ENCODE peak calls at places on chromosome 14, in four cellular contexts. J is GM23338, I is lower lobe of right lung, D is breast epithelium. O is an unnamed sample. For H3K4me1, the result is how much of the 10 kb centered on the place peaks cover.

GRCh38 chr14:71711619-71712018 is 220.6 kb upstream of the RGS6 start:
- DNase-seq in D (peak), I (no peak), J (no peak), O (no peak)

GRCh38 chr14:24297190-24297964 is 2.2 kb downstream of the DHRS1 start:
- DNase-seq in I (no peak), J (peak), D (no peak), O (no peak)

GRCh38 chr14:50823763-50824636 is 7.0 kb downstream of the NIN start:
- DNase-seq in J (peak), D (no peak), I (no peak), O (no peak)

GRCh38 chr14:73761621-73762355 is 47.6 kb upstream of the PNMA1 start:
- DNase-seq in D (no peak), I (no peak), J (no peak), O (no peak)

GRCh38 chr14:32567543-32568384 is 238.7 kb downstream of the AKAP6 start:
- DNase-seq in J (no peak), D (no peak), I (no peak), O (no peak)

GRCh38 chr14:97413991-97414717 is 617.0 kb downstream of the VRK1 start:
- DNase-seq in D (no peak), J (peak), I (no peak), O (no peak)

GRCh38 chr14:105086833-105087307 is 21.6 kb upstream of the GPR132 start:
- DNase-seq in I (peak), J (peak), D (peak), O (peak)

GRCh38 chr14:71013551-71014192 is 106.4 kb downstream of the PCNX1 start:
- DNase-seq in D (no peak), I (no peak), J (no peak), O (no peak)

GRCh38 chr14:103894723-103895059 is 33.6 kb upstream of the TDRD9 start:
- DNase-seq in J (no peak), D (no peak), I (no peak), O (no peak)

GRCh38 chr14:103892247-103892646 is 36.0 kb upstream of the TDRD9 start:
- DNase-seq in I (no peak), D (no peak), J (no peak), O (no peak)

GRCh38 chr14:103891667-103892215 is 36.5 kb upstream of the TDRD9 start:
- DNase-seq in I (no peak), J (no peak), D (no peak), O (peak)

GRCh38 chr14:103896578-103896977 is 31.7 kb upstream of the TDRD9 start:
- DNase-seq in I (no peak), D (no peak), J (no peak), O (no peak)

GRCh38 chr14:103894034-103894722 is 34.1 kb upstream of the TDRD9 start:
- DNase-seq in J (no peak), I (no peak), D (no peak), O (peak)
- H3K4me1 ChIP-seq in J (under half), I (under half), D (under half), O (under half)

DNA sequence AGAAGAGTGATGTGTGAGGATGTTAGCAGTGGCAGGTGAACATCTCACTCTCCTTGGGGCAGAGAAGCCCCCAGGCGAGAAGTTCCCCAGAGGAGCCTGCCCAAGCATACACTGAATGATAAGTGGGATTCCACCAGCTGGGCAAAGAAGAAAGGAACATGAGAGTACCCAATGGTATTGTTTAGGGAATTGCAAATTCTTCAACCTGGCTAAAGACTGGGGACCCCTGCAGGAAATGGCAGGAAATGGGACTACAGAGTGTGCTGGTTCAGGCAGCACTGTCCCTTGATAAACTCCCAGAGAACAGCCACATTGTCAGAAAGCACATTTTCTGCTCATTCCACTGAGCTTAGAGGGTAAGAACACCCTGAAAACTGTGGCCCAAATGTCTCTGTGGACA is 121.3 kb downstream of the RPS29 start:
- DNase-seq in D (no peak), J (peak), I (no peak), O (no peak)
- TF ChIP-seq CTCF in D (no peak), J (peak), I (no peak), O (no peak)

DNA sequence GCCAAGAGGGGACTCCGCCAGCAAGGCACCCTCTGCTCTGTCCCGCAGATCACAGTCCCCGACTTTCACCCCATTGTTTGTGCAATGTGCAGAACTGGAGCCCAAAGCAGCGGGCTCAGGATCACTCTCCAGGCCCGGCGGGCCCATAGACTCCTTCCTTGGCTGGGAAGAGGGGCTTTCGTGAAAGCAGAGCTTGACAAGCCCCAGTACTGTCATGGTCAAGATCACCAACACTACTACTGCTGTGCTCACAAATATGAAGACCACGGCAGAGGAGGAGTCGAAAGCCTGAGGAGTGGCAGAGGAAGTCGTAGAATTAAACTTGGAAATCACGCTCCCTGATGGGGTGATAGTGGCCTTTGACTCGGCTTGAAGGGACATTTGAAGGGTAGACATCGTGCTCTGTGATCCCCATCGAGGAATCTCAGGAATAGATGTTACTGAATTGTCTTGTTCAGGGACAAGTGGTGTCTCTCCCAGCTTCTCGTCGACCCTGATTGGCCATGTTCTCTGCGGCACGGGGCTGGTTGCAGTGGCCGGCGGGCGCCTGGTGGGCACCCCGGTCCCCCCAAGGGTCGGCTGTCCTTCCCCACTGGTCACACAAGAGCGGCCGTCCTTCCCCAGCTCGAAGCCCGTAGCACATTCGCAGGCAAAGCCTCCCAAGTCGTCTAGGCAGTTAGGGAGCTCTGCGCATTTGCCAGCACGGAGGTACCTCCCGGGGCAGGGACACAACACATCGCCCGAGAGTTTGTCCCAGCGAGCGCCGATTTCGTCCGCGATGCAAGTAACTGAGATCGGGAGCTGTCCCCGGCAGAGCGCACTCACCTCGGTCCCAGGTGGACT is 1.1 kb downstream of the CLEC14A start:
- DNase-seq in D (no peak), J (no peak), I (no peak), O (no peak)
- H3K4me1 ChIP-seq in D (under half), J (under half), I (under half), O (under half)

GRCh38 chr14:87745507-87746118 is 247.4 kb downstream of the GALC start:
- DNase-seq in J (peak), I (no peak), D (no peak), O (peak)
- TF ChIP-seq CTCF in J (peak), I (peak), D (peak), O (peak)

DNA sequence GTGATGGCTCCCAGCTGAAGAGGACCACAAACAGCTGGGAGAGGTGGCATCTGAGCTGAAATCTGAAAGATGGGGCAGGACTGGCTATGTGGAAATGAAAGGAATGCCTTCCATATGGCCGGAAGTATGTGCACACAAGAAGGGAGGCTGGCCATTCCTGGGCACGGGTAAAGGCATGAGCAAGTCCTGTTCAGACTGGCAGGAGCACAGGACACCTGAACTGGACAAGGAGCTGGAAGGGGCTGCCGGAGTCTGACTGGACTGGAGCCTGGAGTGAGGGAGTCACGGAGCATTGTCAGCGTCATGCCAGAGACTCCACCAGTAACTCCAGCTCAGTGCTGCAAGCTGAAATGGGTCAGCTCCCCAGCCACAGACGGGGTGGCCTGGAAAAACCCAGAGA is 11.9 kb upstream of the TC2N start:
- DNase-seq in J (no peak), I (no peak), D (peak), O (no peak)
- H3K4me1 ChIP-seq in J (under half), I (under half), D (under half), O (under half)

GRCh38 chr14:93035917-93036651 is 79.6 kb downstream of the ITPK1 start:
- DNase-seq in D (no peak), I (no peak), J (no peak), O (no peak)

GRCh38 chr14:93033039-93033982 is 82.4 kb downstream of the ITPK1 start:
- DNase-seq in D (no peak), I (no peak), J (no peak), O (no peak)

GRCh38 chr14:93035585-93035916 is 80.2 kb downstream of the ITPK1 start:
- DNase-seq in J (no peak), D (no peak), I (no peak), O (no peak)

GRCh38 chr14:93033983-93034670 is 81.6 kb downstream of the ITPK1 start:
- DNase-seq in I (no peak), D (no peak), J (peak), O (no peak)

GRCh38 chr14:93034671-93034994 is 81.1 kb downstream of the ITPK1 start:
- DNase-seq in I (no peak), D (no peak), J (no peak), O (no peak)
- TF ChIP-seq CTCF in I (no peak), D (no peak), J (peak), O (no peak)

GRCh38 chr14:99586761-99587462 is 17.1 kb downstream of the CCDC85C start:
- DNase-seq in I (no peak), J (no peak), D (no peak), O (no peak)

GRCh38 chr14:99586054-99586760 is 17.8 kb downstream of the CCDC85C start:
- DNase-seq in J (no peak), D (no peak), I (no peak), O (no peak)

GRCh38 chr14:99587463-99588278 is 16.3 kb downstream of the CCDC85C start:
- DNase-seq in D (no peak), I (no peak), J (no peak), O (no peak)

GRCh38 chr14:99581960-99582359 is 22.0 kb downstream of the CCDC85C start:
- DNase-seq in J (no peak), I (no peak), D (no peak), O (no peak)

DNA sequence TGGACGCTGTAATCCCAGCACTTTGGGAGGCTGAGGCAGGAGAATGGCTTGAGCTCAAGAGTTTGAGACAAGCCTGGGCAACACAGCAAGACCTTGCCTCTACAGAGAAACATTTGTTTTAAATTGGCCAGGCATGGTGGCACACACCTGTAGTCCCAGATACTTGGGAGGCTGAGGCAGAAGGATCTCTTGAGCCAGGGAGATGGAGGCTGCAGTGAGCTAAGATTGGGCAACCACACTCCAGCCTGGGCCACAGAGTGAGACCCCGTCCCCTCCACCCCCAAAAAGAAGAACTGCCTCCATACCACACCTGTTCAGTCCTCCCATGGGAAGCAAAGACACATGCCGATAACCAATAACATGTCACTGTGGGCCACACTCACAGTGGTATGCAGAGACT is 19.2 kb downstream of the CCDC85C start:
- DNase-seq in J (no peak), D (no peak), I (no peak), O (no peak)
- H3K4me1 ChIP-seq in J (under half), D (under half), I (under half), O (under half)

GRCh38 chr14:75572104-75572503 is 6.3 kb upstream of the FLVCR2 start:
- DNase-seq in J (no peak), I (no peak), D (no peak), O (no peak)
- TF ChIP-seq CTCF in J (no peak), I (no peak), D (no peak), O (no peak)

GRCh38 chr14:52351191-52351560 is 37.1 kb downstream of the PTGER2 start:
- DNase-seq in I (no peak), D (no peak), J (no peak), O (no peak)
- H3K4me1 ChIP-seq in I (under half), D (under half), J (under half), O (under half)

O was measured in thyroid gland.